ENCODE peak calls at places on chromosomes 3 and 15, in seven cellular contexts. D is AG10803, P is heart left ventricle, E is transverse colon, J is tibial artery, Y is dorsolateral prefrontal cortex, Q is NB4. T is an unnamed sample.
A peak's percentile ranks its signal among the peaks of the same experiment; 100 is the strongest.

GRCh38 chr3:195012100-195012499 is 258.9 kb downstream of the XXYLT1 start:
- DNase-seq in Q (peak; percentile 30), P (no peak), E (no peak), Y (no peak), J (peak; percentile 25), D (no peak), T (no peak)

GRCh38 chr15:36468746-36469145 is 110.7 kb upstream of the CDIN1 start:
- DNase-seq in P (peak; percentile 28), E (no peak), J (no peak), D (peak; percentile 97), Q (no peak), Y (no peak), T (peak; percentile 97)

GRCh38 chr3:102183186-102183585 is 251.6 kb upstream of the ZPLD1 start:
- DNase-seq in P (no peak), E (no peak), Q (no peak), Y (no peak), D (no peak), J (no peak), T (no peak)

GRCh38 chr3:187783098-187783497 is 37.8 kb upstream of the BCL6 start:
- DNase-seq in Q (peak; percentile 20), E (no peak), Y (no peak), D (peak; percentile 96), P (peak; percentile 59), J (no peak), T (peak; percentile 95)

GRCh38 chr3:9009976-9010545 is 46.8 kb upstream of the RAD18 start:
- DNase-seq in Y (no peak), E (no peak), J (no peak), P (no peak), Q (no peak), D (no peak), T (no peak)

GRCh38 chr15:49242820-49243219 is 72.8 kb downstream of the GALK2 start:
- DNase-seq in E (no peak), Y (no peak), Q (no peak), P (peak; percentile 41), D (peak; percentile 91), J (no peak), T (peak; percentile 94)

GRCh38 chr15:41713047-41713446 is 52.8 kb downstream of the MGA start:
- DNase-seq in P (peak; percentile 41), J (no peak), Y (peak; percentile 48), E (peak; percentile 24), Q (no peak), D (no peak), T (no peak)

GRCh38 chr15:100869151-100869999 is 10.3 kb upstream of the ALDH1A3 start:
- DNase-seq in P (no peak), D (no peak), Q (peak; percentile 64), E (no peak), J (no peak), Y (no peak), T (no peak)

GRCh38 chr3:49722896-49723295 is 855 bp downstream of the GMPPB start:
- DNase-seq in E (no peak), Q (no peak), D (no peak), P (no peak), J (peak; percentile 65), Y (no peak), T (no peak)

GRCh38 chr15:100338971-100339444 is 2.8 kb downstream of the ADAMTS17 start:
- DNase-seq in Y (peak; percentile 73), E (peak; percentile 76), J (peak; percentile 84), D (peak; percentile 38), Q (peak; percentile 85), P (peak; percentile 47), T (peak; percentile 67)

GRCh38 chr3:50585919-50586762 is 16.8 kb downstream of the HEMK1 start:
- DNase-seq in Q (no peak), J (no peak), Y (no peak), P (no peak), E (no peak), D (no peak), T (no peak)

GRCh38 chr15:100784493-100785180 is 95.0 kb upstream of the ALDH1A3 start:
- DNase-seq in D (no peak), Q (peak; percentile 30), E (no peak), J (no peak), Y (no peak), P (no peak), T (no peak)

GRCh38 chr15:72227192-72227586 is 3.8 kb downstream of the PKM start:
- DNase-seq in P (no peak), D (peak; percentile 79), Y (no peak), J (peak; percentile 65), E (no peak), Q (peak; percentile 65), T (peak; percentile 90)

GRCh38 chr15:70795311-70795665 is 31.9 kb upstream of the UACA start:
- DNase-seq in Y (no peak), Q (no peak), E (no peak), P (no peak), J (no peak), D (peak; percentile 93), T (peak; percentile 96)

GRCh38 chr3:50057756-50058155 is 31.0 kb upstream of the RBM5 start:
- DNase-seq in Q (no peak), Y (no peak), J (no peak), P (no peak), D (no peak), E (no peak), T (no peak)

GRCh38 chr3:151228291-151229125 is 25.5 kb upstream of the GPR171 start:
- DNase-seq in Q (peak; percentile 20), Y (no peak), D (peak; percentile 69), P (no peak), J (no peak), E (no peak), T (peak; percentile 85)

GRCh38 chr3:129625071-129625874 is 18.8 kb upstream of the PLXND1 start:
- DNase-seq in Y (no peak), J (peak; percentile 74), E (no peak), P (peak; percentile 41), Q (peak; percentile 58), D (no peak), T (no peak)

GRCh38 chr3:129626744-129627349 is 20.4 kb upstream of the PLXND1 start:
- DNase-seq in J (peak; percentile 97), E (peak; percentile 96), Y (peak; percentile 86), Q (peak; percentile 94), P (peak; percentile 98), D (peak; percentile 85), T (peak; percentile 81)

GRCh38 chr3:129627350-129628168 is 21.1 kb upstream of the PLXND1 start:
- DNase-seq in E (peak; percentile 75), Q (peak; percentile 94), Y (peak; percentile 75), J (peak; percentile 90), D (peak; percentile 84), P (peak; percentile 81), T (peak; percentile 88)

GRCh38 chr3:129629011-129629410 is 22.5 kb upstream of the PLXND1 start:
- DNase-seq in E (no peak), Q (no peak), Y (no peak), J (peak; percentile 62), D (no peak), P (no peak), T (no peak)

DNA sequence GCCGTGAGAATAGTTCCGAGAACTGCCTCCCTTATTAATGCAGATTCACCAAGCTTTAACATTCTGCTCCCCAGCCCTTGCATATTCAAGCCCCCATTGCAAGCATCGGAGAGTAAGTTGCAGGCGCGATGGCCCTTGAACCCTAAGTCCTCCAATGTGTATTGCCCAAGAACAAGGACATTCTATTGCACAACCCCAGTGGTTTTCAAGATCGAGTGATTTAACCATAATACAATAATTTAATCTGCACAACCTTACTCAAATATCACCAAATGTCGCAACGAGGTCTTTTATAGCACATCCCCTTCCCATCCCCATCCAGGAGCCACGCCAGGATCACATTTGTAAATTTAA is 21.7 kb upstream of the PLXND1 start:
- DNase-seq in Q (no peak), D (peak; percentile 65), E (no peak), J (no peak), Y (no peak), P (peak; percentile 30), T (peak; percentile 85)
- TF ChIP-seq CTCF in Q (no peak), D (no peak), E (no peak), J (no peak), Y (no peak), P (no peak), T (no peak)

GRCh38 chr3:43180027-43180426 is 74.1 kb upstream of the POMGNT2 start:
- DNase-seq in Y (no peak), E (peak; percentile 45), Q (peak; percentile 81), D (peak; percentile 68), P (no peak), J (no peak), T (peak; percentile 98)
- H3K4me3 ChIP-seq in Y (no peak overlapping the region), E (no peak overlapping the region), Q (peak overlapping the region; percentile 25), D (no peak overlapping the region), P (no peak overlapping the region), J (no peak overlapping the region), T (no peak overlapping the region)

DNA sequence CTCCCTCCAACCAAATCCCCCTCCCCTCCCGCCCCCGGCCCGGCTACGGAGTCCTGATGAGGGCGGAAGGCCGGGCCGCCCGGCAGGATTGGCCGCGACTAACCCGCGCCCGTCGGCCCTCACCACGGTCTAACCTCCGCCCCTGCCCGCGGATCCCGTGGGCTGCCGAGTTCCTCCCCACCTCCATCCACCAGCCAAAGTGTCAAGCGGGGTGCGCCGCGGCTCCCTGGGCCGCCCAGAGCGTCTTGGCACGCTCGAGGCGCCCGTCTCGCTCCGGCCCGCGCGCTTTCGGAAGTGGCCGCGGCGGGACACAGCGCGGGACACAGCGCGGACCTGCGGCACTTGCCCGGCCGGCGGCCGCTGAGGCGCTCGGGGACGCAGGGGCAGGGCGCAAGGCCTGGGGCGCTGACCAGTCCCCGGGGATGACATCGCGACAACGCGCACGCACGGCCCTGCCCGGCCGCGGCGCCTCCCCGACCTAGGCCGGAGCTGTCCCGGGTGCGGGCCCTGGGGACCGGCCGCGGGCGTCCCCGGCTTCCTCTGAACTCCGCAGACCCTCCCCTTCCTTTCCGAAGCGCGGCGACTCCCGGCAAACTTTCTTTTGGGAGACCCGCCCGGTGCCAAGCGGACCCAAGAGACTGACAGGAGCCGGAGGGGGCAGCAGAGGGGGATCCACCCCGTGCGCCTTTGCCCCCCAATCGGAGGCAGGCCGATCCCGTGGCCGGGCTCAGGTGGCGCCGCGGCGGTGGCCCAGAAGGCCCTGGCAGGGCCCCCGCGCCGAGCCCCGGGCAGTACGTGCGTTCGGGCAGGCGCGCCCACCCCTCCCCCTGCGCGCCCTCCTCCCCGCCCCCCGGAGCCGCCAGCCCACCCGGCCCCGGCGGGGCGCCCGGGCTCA is 112.8 kb upstream of the ICE2 start:
- DNase-seq in E (peak; percentile 33), D (peak; percentile 22), Y (peak; percentile 66), J (peak; percentile 73), P (peak; percentile 57), Q (no peak), T (no peak)
- TF ChIP-seq CTCF in E (no peak), D (no peak), Y (no peak), J (no peak), P (peak; percentile 14), Q (no peak), T (no peak)

GRCh38 chr3:43995078-43995928 is 246.4 kb upstream of the TOPAZ1 start:
- DNase-seq in Y (peak; percentile 67), D (peak; percentile 43), Q (no peak), P (no peak), J (no peak), E (no peak), T (no peak)
- H3K4me3 ChIP-seq in Y (peak overlapping the region; percentile 64), D (peak overlapping the region; percentile 83), Q (no peak overlapping the region), P (peak overlapping the region; percentile 31), J (peak overlapping the region; percentile 38), E (peak overlapping the region; percentile 14), T (no peak overlapping the region)

DNA sequence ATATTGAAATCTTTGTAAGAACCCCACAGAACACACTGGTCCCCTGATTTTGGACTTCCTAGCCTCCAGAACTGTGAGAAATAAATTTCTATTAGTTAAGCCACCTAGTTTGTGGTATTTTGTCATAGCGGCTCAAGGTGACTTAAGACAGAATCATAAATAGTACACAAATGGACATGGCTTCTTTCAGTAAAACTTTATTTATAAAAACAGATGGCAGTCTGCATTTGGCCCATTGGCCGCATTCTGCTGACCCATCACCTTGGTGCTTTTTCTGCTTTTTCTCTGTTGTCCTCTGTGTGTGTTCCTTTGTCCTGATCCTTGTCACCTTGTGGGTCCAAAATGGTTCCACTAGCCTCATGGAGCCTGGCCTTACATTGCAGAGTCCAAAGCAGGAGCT is 363.6 kb downstream of the PTPRG start:
- DNase-seq in J (no peak), P (no peak), Q (no peak), E (no peak), Y (no peak), D (no peak), T (no peak)
- TF ChIP-seq CTCF in J (no peak), P (no peak), Q (no peak), E (no peak), Y (no peak), D (no peak), T (no peak)